ENCODE peak calls at places on chromosome X, in nine cellular contexts. R, H, Y, Q, O, C, L, K and E are unnamed samples.

GRCh38 chrX:38940547-38940946 is 139.3 kb downstream of the MID1IP1 start:
- DNase-seq in R (no peak), H (no peak), Y (no peak), Q (peak; percentile 23), O (peak; percentile 34), C (peak; percentile 0), L (no peak), K (no peak), E (no peak)

GRCh38 chrX:2267890-2268289 is 232.9 kb downstream of the DHRSX start:
- DNase-seq in R (no peak), H (no peak), Y (no peak), Q (no peak), O (no peak), C (no peak), L (no peak), K (no peak), E (no peak)

GRCh38 chrX:2689773-2690666 is 1.1 kb upstream of the CD99 start:
- DNase-seq in R (no peak), H (no peak), Y (no peak), Q (no peak), O (no peak), C (no peak), L (no peak), K (no peak), E (no peak)

GRCh38 chrX:10011991-10012390 is 44.8 kb downstream of the CLDN34 start:
- DNase-seq in R (no peak), H (no peak), Y (no peak), Q (no peak), O (no peak), C (peak; percentile 37), L (no peak), K (no peak), E (no peak)

GRCh38 chrX:116873678-116874077 is 410.9 kb upstream of the CT83 start:
- DNase-seq in R (peak; percentile 45), H (no peak), Y (no peak), Q (peak; percentile 82), O (no peak), C (peak; percentile 0), L (no peak), K (no peak), E (no peak)

GRCh38 chrX:27619975-27620374 is 29.8 kb downstream of the DCAF8L2 start:
- DNase-seq in R (peak; percentile 9), H (no peak), Y (no peak), Q (peak; percentile 9), O (peak; percentile 8), C (peak; percentile 14), L (no peak), K (no peak), E (no peak)

GRCh38 chrX:150873616-150874015 is 24.9 kb downstream of the CD99L2 start:
- DNase-seq in R (peak; percentile 47), H (no peak), Y (peak; percentile 68), Q (peak; percentile 41), O (peak; percentile 44), C (no peak), L (no peak), K (peak; percentile 30), E (no peak)

GRCh38 chrX:132119283-132119682 is 8.5 kb downstream of the FRMD7 start:
- DNase-seq in R (peak; percentile 34), H (no peak), Y (no peak), Q (no peak), O (no peak), C (no peak), L (no peak), K (no peak), E (no peak)

GRCh38 chrX:133608406-133608805 is 193.1 kb upstream of the GPC4 start:
- DNase-seq in R (peak; percentile 31), H (no peak), Y (no peak), Q (peak; percentile 67), O (peak; percentile 2), C (peak; percentile 1), L (no peak), K (no peak), E (no peak)

GRCh38 chrX:103254171-103254824 is 657 bp downstream of the TCEAL8 start:
- DNase-seq in R (peak; percentile 51), H (peak; percentile 34), Y (peak; percentile 48), Q (peak; percentile 59), O (peak; percentile 23), C (peak; percentile 54), L (no peak), K (peak; percentile 24), E (no peak)

GRCh38 chrX:135421932-135422809 is at the start of gene SMIM10L2A:
- DNase-seq in R (no peak), H (peak; percentile 27), Y (no peak), Q (peak; percentile 2), O (no peak), C (no peak), L (no peak), K (no peak), E (no peak)

GRCh38 chrX:18886344-18887161 is 97.4 kb downstream of the PHKA2 start:
- DNase-seq in R (peak; percentile 45), H (peak; percentile 26), Y (peak; percentile 88), Q (peak; percentile 74), O (peak; percentile 23), C (peak; percentile 54), L (peak; percentile 16), K (peak; percentile 85), E (peak; percentile 92)

GRCh38 chrX:44344194-44344593 is 722 bp upstream of the EFHC2 start:
- DNase-seq in R (no peak), H (peak; percentile 69), Y (peak; percentile 24), Q (no peak), O (no peak), C (no peak), L (peak; percentile 60), K (peak; percentile 18), E (no peak)

GRCh38 chrX:109709129-109709631 is 23.9 kb downstream of the ACSL4 start:
- DNase-seq in R (peak; percentile 66), H (no peak), Y (no peak), Q (peak; percentile 70), O (peak; percentile 65), C (peak; percentile 54), L (no peak), K (no peak), E (no peak)

GRCh38 chrX:100098660-100099375 is 311.3 kb downstream of the PCDH19 start:
- DNase-seq in R (peak; percentile 68), H (no peak), Y (no peak), Q (peak; percentile 51), O (no peak), C (no peak), L (no peak), K (no peak), E (no peak)

GRCh38 chrX:22135171-22135711 is 103.1 kb downstream of the PHEX start:
- DNase-seq in R (peak; percentile 73), H (no peak), Y (no peak), Q (peak; percentile 46), O (peak; percentile 45), C (peak; percentile 56), L (no peak), K (no peak), E (no peak)

GRCh38 chrX:101362116-101362515 is 13.6 kb upstream of the TIMM8A start:
- DNase-seq in R (no peak), H (no peak), Y (no peak), Q (no peak), O (no peak), C (no peak), L (no peak), K (no peak), E (no peak)

GRCh38 chrX:1387141-1387776 is 4.7 kb downstream of the SLC25A6 start:
- DNase-seq in R (no peak), H (no peak), Y (peak; percentile 28), Q (no peak), O (no peak), C (no peak), L (no peak), K (no peak), E (no peak)

GRCh38 chrX:4670606-4671005 is 957.2 kb upstream of the PRKX start:
- DNase-seq in R (no peak), H (no peak), Y (no peak), Q (no peak), O (no peak), C (no peak), L (no peak), K (no peak), E (no peak)

GRCh38 chrX:153827903-153828302 is 2.4 kb downstream of the PDZD4 start:
- DNase-seq in R (no peak), H (no peak), Y (no peak), Q (no peak), O (no peak), C (no peak), L (no peak), K (no peak), E (no peak)
- H3K36me3 ChIP-seq in R (no peaks in the 10 kb centered on the region), H (no peaks in the 10 kb centered on the region), Y (no peaks in the 10 kb centered on the region), Q (no peaks in the 10 kb centered on the region), O (no peaks in the 10 kb centered on the region), C (no peaks in the 10 kb centered on the region), L (no peaks in the 10 kb centered on the region), K (no peaks in the 10 kb centered on the region), E (no peaks in the 10 kb centered on the region)

GRCh38 chrX:40152706-40153334 is 55.1 kb upstream of the BCOR start:
- DNase-seq in R (no peak), H (no peak), Y (peak; percentile 76), Q (peak; percentile 62), O (no peak), C (peak; percentile 34), L (no peak), K (no peak), E (no peak)
- H3K4me1 ChIP-seq in R (peaks cover 18% of the 10 kb centered on the region), H (no peaks in the 10 kb centered on the region), Y (peaks cover 3% of the 10 kb centered on the region), Q (no peaks in the 10 kb centered on the region), O (peaks cover 2% of the 10 kb centered on the region), C (peaks cover 55% of the 10 kb centered on the region), L (peaks cover 13% of the 10 kb centered on the region), K (peaks cover 11% of the 10 kb centered on the region), E (peaks cover 66% of the 10 kb centered on the region)

GRCh38 chrX:118148737-118149136 is 32.1 kb upstream of the KLHL13 start:
- DNase-seq in R (no peak), H (no peak), Y (no peak), Q (no peak), O (no peak), C (no peak), L (no peak), K (no peak), E (no peak)
- H3K36me3 ChIP-seq in R (no peaks in the 10 kb centered on the region), H (no peaks in the 10 kb centered on the region), Y (no peaks in the 10 kb centered on the region), Q (no peaks in the 10 kb centered on the region), O (no peaks in the 10 kb centered on the region), C (no peaks in the 10 kb centered on the region), L (no peaks in the 10 kb centered on the region), K (no peaks in the 10 kb centered on the region), E (no peaks in the 10 kb centered on the region)

GRCh38 chrX:71098951-71099506 is 3.4 kb downstream of the FOXO4 start:
- DNase-seq in R (no peak), H (no peak), Y (no peak), Q (no peak), O (no peak), C (no peak), L (no peak), K (no peak), E (no peak)

GRCh38 chrX:71103110-71103983 is 3.2 kb downstream of the CXorf65 start:
- DNase-seq in R (no peak), H (peak; percentile 69), Y (no peak), Q (peak; percentile 14), O (no peak), C (no peak), L (peak; percentile 25), K (no peak), E (no peak)

GRCh38 chrX:71102292-71102691 is 4.2 kb downstream of the CXorf65 start:
- DNase-seq in R (no peak), H (no peak), Y (no peak), Q (no peak), O (no peak), C (no peak), L (no peak), K (no peak), E (no peak)

GRCh38 chrX:71099736-71100135 is 4.1 kb downstream of the FOXO4 start:
- DNase-seq in R (no peak), H (no peak), Y (no peak), Q (no peak), O (no peak), C (no peak), L (no peak), K (no peak), E (no peak)

GRCh38 chrX:71100581-71101505 is 5.2 kb downstream of the FOXO4 start:
- DNase-seq in R (no peak), H (peak; percentile 53), Y (no peak), Q (no peak), O (no peak), C (no peak), L (no peak), K (no peak), E (no peak)
- H3K4me1 ChIP-seq in R (no peaks in the 10 kb centered on the region), H (peaks cover 75% of the 10 kb centered on the region), Y (no peaks in the 10 kb centered on the region), Q (no peaks in the 10 kb centered on the region), O (no peaks in the 10 kb centered on the region), C (peaks cover 6% of the 10 kb centered on the region), L (peaks cover 47% of the 10 kb centered on the region), K (peaks cover 2% of the 10 kb centered on the region), E (peaks cover 38% of the 10 kb centered on the region)